ENCODE peak calls at places on chromosome 20, in ten cellular contexts. N, U, O, M, C, X, R, S, Q and V are unnamed samples.

GRCh38 chr20:45946149-45946970 is 11.9 kb downstream of the PCIF1 start:
- DNase-seq in O (no peak), S (no peak), C (no peak), N (no peak), M (no peak), Q (no peak), U (no peak), R (no peak), X (no peak), V (peak; percentile 98)

GRCh38 chr20:10297684-10298240 is 79.1 kb downstream of the SNAP25 start:
- DNase-seq in M (no peak), X (no peak), O (no peak), C (no peak), N (no peak), U (no peak), Q (no peak), R (no peak), S (no peak), V (no peak)

GRCh38 chr20:6956574-6956973 is 189.1 kb downstream of the BMP2 start:
- DNase-seq in O (no peak), N (no peak), R (no peak), S (no peak), U (no peak), X (peak; percentile 7), C (no peak), Q (no peak), M (no peak), V (peak; percentile 46)

GRCh38 chr20:12040261-12040660 is 122.6 kb downstream of the BTBD3 start:
- DNase-seq in X (no peak), N (no peak), M (no peak), C (no peak), S (no peak), O (no peak), Q (no peak), U (no peak), R (no peak), V (no peak)

GRCh38 chr20:12825180-12825579 is 183.6 kb upstream of the SPTLC3 start:
- DNase-seq in R (no peak), N (no peak), C (no peak), M (no peak), O (no peak), Q (no peak), S (no peak), X (no peak), U (no peak), V (no peak)

GRCh38 chr20:21901470-21902275 is 196.2 kb downstream of the PAX1 start:
- DNase-seq in S (no peak), R (no peak), N (no peak), Q (no peak), C (no peak), O (no peak), M (no peak), U (no peak), X (no peak), V (no peak)

GRCh38 chr20:56469077-56469449 is 636 bp downstream of the RTF2 start:
- DNase-seq in U (no peak), C (no peak), M (no peak), O (no peak), X (no peak), Q (no peak), R (no peak), S (no peak), N (no peak), V (no peak)

GRCh38 chr20:15992564-15992963 is 580.7 kb downstream of the KIF16B start:
- DNase-seq in M (peak; percentile 1), U (no peak), N (no peak), C (no peak), O (no peak), S (no peak), Q (peak; percentile 17), X (no peak), R (no peak), V (peak; percentile 1)

GRCh38 chr20:37558306-37558705 is 30.6 kb upstream of the BLCAP start:
- DNase-seq in Q (no peak), S (no peak), R (no peak), U (no peak), N (no peak), O (no peak), X (no peak), M (no peak), C (no peak), V (no peak)

GRCh38 chr20:3744806-3745685 is 12.6 kb downstream of the HSPA12B start:
- DNase-seq in M (no peak), C (peak; percentile 72), O (no peak), Q (no peak), U (peak; percentile 94), S (peak; percentile 74), N (no peak), X (no peak), R (no peak), V (peak; percentile 68)